ENCODE peak calls at places on chromosomes 5 and 9, in six cellular contexts. I is IMR-90, U is osteoblast, C is body of pancreas, T is heart left ventricle, N is right atrium auricular region. R is an unnamed sample.

GRCh38 chr5:61933787-61934626 is 372.0 kb upstream of the KIF2A start:
- DNase-seq in I (peak; percentile 29), U (peak; percentile 57), C (peak; percentile 81), T (no peak), N (no peak), R (no peak)

GRCh38 chr9:89036862-89037261 is 45.6 kb downstream of the S1PR3 start:
- DNase-seq in I (no peak), U (no peak), C (no peak), T (no peak), N (peak; percentile 59), R (no peak)

GRCh38 chr5:57302164-57302563 is 128.3 kb downstream of the GPBP1 start:
- DNase-seq in I (peak; percentile 56), U (no peak), C (no peak), T (no peak), N (no peak), R (no peak)

GRCh38 chr5:56164371-56164770 is 68.8 kb downstream of the ANKRD55 start:
- DNase-seq in I (no peak), U (no peak), C (no peak), T (no peak), N (no peak), R (no peak)

GRCh38 chr5:170115925-170116324 is 10.2 kb downstream of the FOXI1 start:
- DNase-seq in I (no peak), U (no peak), C (no peak), T (no peak), N (no peak), R (no peak)

GRCh38 chr9:98101868-98102273 is 17.2 kb downstream of the TRIM14 start:
- DNase-seq in I (peak; percentile 17), U (no peak), C (no peak), T (no peak), N (no peak), R (peak; percentile 89)

GRCh38 chr5:43231977-43232376 is 40.0 kb downstream of the NIM1K start:
- DNase-seq in I (no peak), U (no peak), C (peak; percentile 62), T (no peak), N (no peak), R (no peak)

GRCh38 chr9:69122391-69123141 is 51.5 kb upstream of the TJP2 start:
- DNase-seq in I (peak; percentile 84), U (peak; percentile 93), C (peak; percentile 55), T (no peak), N (no peak), R (peak; percentile 68)

GRCh38 chr9:17065062-17065461 is 69.8 kb upstream of the CNTLN start:
- DNase-seq in I (peak; percentile 33), U (no peak), C (no peak), T (no peak), N (no peak), R (no peak)

GRCh38 chr5:72597456-72597948 is 90.3 kb upstream of the ZNF366 start:
- DNase-seq in I (peak; percentile 95), U (peak; percentile 78), C (no peak), T (no peak), N (no peak), R (no peak)

GRCh38 chr5:171462136-171462927 is 42.9 kb downstream of the FGF18 start:
- DNase-seq in I (no peak), U (peak; percentile 80), C (no peak), T (no peak), N (no peak), R (no peak)

GRCh38 chr9:93505518-93506123 is 52.2 kb upstream of the FAM120AOS start:
- DNase-seq in I (no peak), U (no peak), C (no peak), T (no peak), N (no peak), R (no peak)

GRCh38 chr9:82275531-82275930 is 287.0 kb downstream of the SPATA31D1 start:
- DNase-seq in I (peak; percentile 31), U (no peak), C (no peak), T (no peak), N (no peak), R (no peak)

GRCh38 chr5:112917453-112918005 is 4.5 kb downstream of the REEP5 start:
- DNase-seq in I (peak; percentile 49), U (no peak), C (no peak), T (no peak), N (no peak), R (no peak)

GRCh38 chr5:124867064-124867707 is 120.7 kb upstream of the ZNF608 start:
- DNase-seq in I (peak; percentile 37), U (no peak), C (no peak), T (no peak), N (no peak), R (no peak)

GRCh38 chr5:31194458-31194808 is 947 bp downstream of the CDH6 start:
- DNase-seq in I (peak; percentile 33), U (no peak), C (no peak), T (no peak), N (no peak), R (no peak)

GRCh38 chr5:172901788-172902496 is 57.3 kb upstream of the RPL26L1 start:
- DNase-seq in I (peak; percentile 66), U (no peak), C (no peak), T (no peak), N (no peak), R (no peak)

DNA sequence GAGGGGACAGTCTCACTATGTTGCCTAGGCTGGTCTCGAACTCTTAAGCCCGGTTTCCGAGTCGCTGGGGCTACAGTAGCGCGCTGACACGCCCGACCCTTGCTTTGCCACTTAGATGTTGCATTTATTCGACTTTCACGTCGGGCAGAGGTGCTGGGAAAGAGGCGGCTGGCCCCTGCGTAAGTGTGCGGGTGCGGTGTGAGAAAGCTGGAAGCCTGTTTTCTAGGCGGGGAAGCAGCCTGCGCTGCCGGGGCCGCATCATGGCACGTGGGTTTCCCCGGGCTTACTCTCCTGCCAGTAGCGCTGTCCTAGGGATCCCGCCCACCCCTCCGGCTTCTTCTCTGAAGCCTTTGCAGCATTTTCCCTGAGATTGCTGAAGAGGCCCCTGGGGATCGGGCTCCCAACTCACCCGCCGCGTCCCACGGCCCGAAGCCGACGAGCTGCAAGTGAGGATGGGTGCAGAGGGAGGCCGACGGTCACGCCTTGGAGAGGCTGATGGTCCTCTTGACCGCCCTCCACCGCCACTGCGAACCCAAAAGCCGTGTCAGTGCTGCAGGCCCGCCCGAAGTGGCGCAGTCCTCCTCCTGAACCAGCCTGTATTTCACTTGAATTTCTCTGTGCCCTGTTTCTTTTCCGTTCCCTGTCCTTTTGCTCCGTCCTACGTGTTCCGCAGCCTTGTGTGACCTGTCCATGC is 5.8 kb upstream of the TRIM41 start:
- DNase-seq in I (peak; percentile 55), U (peak; percentile 89), C (peak; percentile 40), T (peak; percentile 78), N (no peak), R (peak; percentile 64)
- TF ChIP-seq CTCF in I (no peak), U (peak; percentile 6), C (no peak), T (no peak), N (no peak), R (no peak)

DNA sequence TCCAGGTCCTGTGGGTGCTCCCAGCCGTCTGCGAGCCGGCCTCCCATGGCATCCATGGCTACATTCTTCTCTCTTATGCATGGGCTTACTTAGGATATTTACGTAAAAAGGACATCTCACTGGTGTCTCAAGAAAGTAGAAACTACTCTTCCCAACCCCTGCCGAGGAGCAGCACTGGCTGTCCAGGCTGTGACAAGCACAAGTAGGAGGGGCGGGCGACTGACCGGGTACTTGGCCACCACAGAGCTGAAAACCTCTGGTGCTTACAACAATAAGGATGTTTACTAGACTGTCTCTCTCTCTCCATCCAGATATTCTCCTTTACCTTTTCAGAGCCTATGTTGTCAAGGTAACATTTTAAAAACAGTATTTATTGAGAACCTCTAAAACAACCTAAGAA is 56.3 kb upstream of the TBC1D9B start:
- DNase-seq in I (no peak), U (no peak), C (no peak), T (no peak), N (no peak), R (no peak)
- H3K27ac ChIP-seq in I (no peak overlapping the region), U (no peak overlapping the region), C (no peak overlapping the region), T (no peak overlapping the region), N (no peak overlapping the region), R (no peak overlapping the region)

GRCh38 chr5:39148983-39149534 is 70.3 kb downstream of the FYB1 start:
- DNase-seq in I (peak; percentile 24), U (no peak), C (no peak), T (no peak), N (no peak), R (no peak)
- TF ChIP-seq CTCF in I (peak; percentile 37), U (peak; percentile 52), C (no peak), T (peak; percentile 37), N (peak; percentile 36), R (peak; percentile 26)

GRCh38 chr5:142385194-142385593 is 60.4 kb upstream of the SPRY4 start:
- DNase-seq in I (peak; percentile 87), U (peak; percentile 79), C (no peak), T (no peak), N (no peak), R (no peak)

GRCh38 chr5:142384014-142384413 is 59.2 kb upstream of the SPRY4 start:
- DNase-seq in I (no peak), U (no peak), C (no peak), T (no peak), N (no peak), R (no peak)

GRCh38 chr5:142388696-142389095 is 63.9 kb upstream of the SPRY4 start:
- DNase-seq in I (peak; percentile 27), U (no peak), C (no peak), T (no peak), N (no peak), R (no peak)

GRCh38 chr5:142387022-142387682 is 62.3 kb upstream of the SPRY4 start:
- DNase-seq in I (no peak), U (no peak), C (no peak), T (no peak), N (no peak), R (no peak)

DNA sequence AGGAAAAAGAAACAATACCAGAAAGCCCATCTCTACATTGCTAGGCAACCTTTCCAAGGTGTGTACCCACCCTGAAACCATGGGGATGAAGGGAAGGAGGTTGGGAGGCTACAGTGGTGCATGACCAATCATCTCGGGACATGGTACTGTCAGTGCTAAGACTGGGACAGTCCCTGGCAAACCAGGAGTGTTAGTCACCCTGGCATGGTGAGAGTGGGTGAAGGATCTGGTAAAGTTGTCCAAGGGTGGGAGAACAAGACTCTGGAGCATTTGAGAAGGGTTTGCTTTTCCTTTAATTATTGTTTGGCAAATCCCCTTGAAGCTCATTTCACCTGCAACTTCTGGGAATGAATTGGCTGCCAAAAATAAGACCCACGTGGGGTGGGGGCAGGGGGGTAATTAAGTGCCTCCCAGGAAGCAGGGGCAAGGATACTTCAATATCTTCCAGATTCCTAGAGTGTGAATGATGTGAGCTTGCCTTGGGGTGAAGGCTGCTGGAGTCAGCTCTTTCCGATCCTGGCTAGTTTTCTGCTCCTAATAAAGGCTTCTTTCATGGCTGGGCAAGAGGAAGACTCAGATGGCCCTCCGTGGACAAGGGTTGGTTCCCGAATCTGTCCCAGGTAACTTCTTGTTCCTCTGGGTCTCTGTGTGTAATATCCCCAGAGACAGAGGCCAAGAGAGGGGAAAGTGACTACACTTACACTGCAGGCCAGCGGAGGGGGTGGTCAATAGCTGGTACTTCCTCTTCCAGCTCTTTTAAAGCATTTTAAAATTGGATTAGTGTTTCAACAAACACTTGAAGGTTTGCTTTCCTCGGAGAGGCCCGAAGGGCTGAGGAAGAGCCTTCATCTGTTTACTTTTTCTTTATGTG is 61.6 kb upstream of the SPRY4 start:
- DNase-seq in I (no peak), U (no peak), C (no peak), T (no peak), N (no peak), R (no peak)
- H3K27ac ChIP-seq in I (peak overlapping the region; percentile 5), U (no peak overlapping the region), C (no peak overlapping the region), T (no peak overlapping the region), N (no peak overlapping the region), R (no peak overlapping the region)

GRCh38 chr9:567128-567745 is 274.3 kb upstream of the DMRT1 start:
- DNase-seq in I (no peak), U (no peak), C (no peak), T (no peak), N (no peak), R (no peak)
- TF ChIP-seq CTCF in I (no peak), U (no peak), C (no peak), T (no peak), N (no peak), R (no peak)